ENCODE peak calls at places on chromosomes 16 and 17, in four cellular contexts. R is HepG2, K is K562, S is Panc1. W is an unnamed sample.

GRCh38 chr16:66254751-66255150 is 111.7 kb upstream of the CDH5 start:
- DNase-seq in R (no peak), K (no peak), S (no peak), W (no peak)

GRCh38 chr16:55116165-55116894 is 185.7 kb downstream of the IRX5 start:
- DNase-seq in R (no peak), K (no peak), S (no peak), W (no peak)

GRCh38 chr17:263773-264172 is 82.3 kb upstream of the DOC2B start:
- DNase-seq in R (no peak), K (no peak), S (no peak), W (no peak)

GRCh38 chr16:4811773-4812172 is 9.3 kb upstream of the ROGDI start:
- DNase-seq in R (no peak), K (no peak), S (no peak), W (no peak)

GRCh38 chr17:72850410-72850809 is 242.1 kb downstream of the SLC39A11 start:
- DNase-seq in R (no peak), K (no peak), S (no peak), W (no peak)

GRCh38 chr16:4315185-4316102 is at the start of gene GLIS2:
- DNase-seq in R (no peak), K (peak; percentile 85), S (no peak), W (peak; percentile 28)

GRCh38 chr17:28997811-28998210 is 8.0 kb downstream of the SEZ6 start:
- DNase-seq in R (no peak), K (no peak), S (no peak), W (no peak)

GRCh38 chr16:12902511-12903324 is 1.3 kb downstream of the SHISA9 start:
- DNase-seq in R (no peak), K (no peak), S (no peak), W (no peak)

GRCh38 chr17:42387221-42387657 is 1.0 kb downstream of the STAT3 start:
- DNase-seq in R (peak; percentile 90), K (no peak), S (no peak), W (no peak)

GRCh38 chr17:46783031-46783593 is 35.4 kb downstream of the WNT3 start:
- DNase-seq in R (peak; percentile 58), K (no peak), S (no peak), W (no peak)

GRCh38 chr17:11980813-11981212 is 16.5 kb downstream of the ZNF18 start:
- DNase-seq in R (no peak), K (peak; percentile 9), S (no peak), W (no peak)

GRCh38 chr17:44199553-44200477 is at the start of gene ATXN7L3:
- DNase-seq in R (peak; percentile 97), K (peak; percentile 94), S (no peak), W (peak; percentile 94)

GRCh38 chr17:64084086-64084939 is 45.6 kb downstream of the ERN1 start:
- DNase-seq in R (peak; percentile 89), K (peak; percentile 61), S (no peak), W (no peak)

GRCh38 chr17:34616148-34616547 is 36.8 kb downstream of the TMEM132E start:
- DNase-seq in R (no peak), K (no peak), S (no peak), W (no peak)

GRCh38 chr17:77804796-77805426 is 153.6 kb upstream of the TNRC6C start:
- DNase-seq in R (no peak), K (no peak), S (no peak), W (no peak)

GRCh38 chr17:16328997-16329396 is 24.3 kb downstream of the CENPV start:
- DNase-seq in R (no peak), K (no peak), S (no peak), W (no peak)

GRCh38 chr17:38620551-38621277 is 15.0 kb upstream of the SRCIN1 start:
- DNase-seq in R (peak; percentile 100), K (no peak), S (no peak), W (no peak)

GRCh38 chr17:35183332-35183731 is 10.9 kb downstream of the SLC35G3 start:
- DNase-seq in R (no peak), K (no peak), S (no peak), W (no peak)

GRCh38 chr16:8931864-8932263 is 31.8 kb downstream of the USP7 start:
- DNase-seq in R (peak; percentile 48), K (peak; percentile 62), S (no peak), W (no peak)

GRCh38 chr17:69500911-69501429 is 86.5 kb downstream of the MAP2K6 start:
- DNase-seq in R (no peak), K (no peak), S (no peak), W (no peak)

GRCh38 chr17:66829883-66830282 is 5.0 kb upstream of the CACNG5 start:
- DNase-seq in R (no peak), K (no peak), S (no peak), W (no peak)

GRCh38 chr17:64223931-64224657 is 39.0 kb downstream of the TEX2 start:
- DNase-seq in R (no peak), K (no peak), S (no peak), W (no peak)

GRCh38 chr16:1341495-1342388 is 8.3 kb downstream of the BAIAP3 start:
- DNase-seq in R (no peak), K (no peak), S (no peak), W (no peak)

GRCh38 chr17:29645516-29646051 is 22.9 kb upstream of the CORO6 start:
- DNase-seq in R (no peak), K (no peak), S (no peak), W (no peak)

GRCh38 chr16:55836158-55836611 is 3.3 kb upstream of the CES1 start:
- DNase-seq in R (peak; percentile 50), K (no peak), S (no peak), W (no peak)

GRCh38 chr17:19331134-19331533 is 31.4 kb downstream of the B9D1 start:
- DNase-seq in R (no peak), K (no peak), S (no peak), W (no peak)

GRCh38 chr17:61253293-61253801 is 146.3 kb upstream of the TBX2 start:
- DNase-seq in R (no peak), K (no peak), S (no peak), W (no peak)

GRCh38 chr17:77893144-77894044 is 65.1 kb upstream of the TNRC6C start:
- DNase-seq in R (no peak), K (no peak), S (no peak), W (no peak)

GRCh38 chr17:34177642-34178041 is 77.4 kb upstream of the CCL2 start:
- DNase-seq in R (no peak), K (no peak), S (no peak), W (no peak)

GRCh38 chr17:41687828-41688640 is 651 bp upstream of the EIF1 start:
- DNase-seq in R (peak; percentile 74), K (no peak), S (no peak), W (no peak)

GRCh38 chr17:18187226-18187625 is 3.6 kb downstream of the ALKBH5 start:
- DNase-seq in R (peak; percentile 40), K (no peak), S (no peak), W (no peak)

GRCh38 chr17:18186271-18186982 is 2.8 kb downstream of the ALKBH5 start:
- DNase-seq in R (no peak), K (peak; percentile 5), S (no peak), W (no peak)

GRCh38 chr17:18184143-18185007 is 747 bp downstream of the ALKBH5 start:
- DNase-seq in R (no peak), K (peak; percentile 59), S (no peak), W (no peak)

GRCh38 chr17:18185391-18185790 is 1.8 kb downstream of the ALKBH5 start:
- DNase-seq in R (no peak), K (no peak), S (no peak), W (no peak)

GRCh38 chr17:18185832-18186231 is 2.2 kb downstream of the ALKBH5 start:
- DNase-seq in R (no peak), K (peak; percentile 5), S (no peak), W (no peak)
- TF ChIP-seq TCF7L2 in R (no peak), K (no peak), S (no peak), W (no peak)

DNA sequence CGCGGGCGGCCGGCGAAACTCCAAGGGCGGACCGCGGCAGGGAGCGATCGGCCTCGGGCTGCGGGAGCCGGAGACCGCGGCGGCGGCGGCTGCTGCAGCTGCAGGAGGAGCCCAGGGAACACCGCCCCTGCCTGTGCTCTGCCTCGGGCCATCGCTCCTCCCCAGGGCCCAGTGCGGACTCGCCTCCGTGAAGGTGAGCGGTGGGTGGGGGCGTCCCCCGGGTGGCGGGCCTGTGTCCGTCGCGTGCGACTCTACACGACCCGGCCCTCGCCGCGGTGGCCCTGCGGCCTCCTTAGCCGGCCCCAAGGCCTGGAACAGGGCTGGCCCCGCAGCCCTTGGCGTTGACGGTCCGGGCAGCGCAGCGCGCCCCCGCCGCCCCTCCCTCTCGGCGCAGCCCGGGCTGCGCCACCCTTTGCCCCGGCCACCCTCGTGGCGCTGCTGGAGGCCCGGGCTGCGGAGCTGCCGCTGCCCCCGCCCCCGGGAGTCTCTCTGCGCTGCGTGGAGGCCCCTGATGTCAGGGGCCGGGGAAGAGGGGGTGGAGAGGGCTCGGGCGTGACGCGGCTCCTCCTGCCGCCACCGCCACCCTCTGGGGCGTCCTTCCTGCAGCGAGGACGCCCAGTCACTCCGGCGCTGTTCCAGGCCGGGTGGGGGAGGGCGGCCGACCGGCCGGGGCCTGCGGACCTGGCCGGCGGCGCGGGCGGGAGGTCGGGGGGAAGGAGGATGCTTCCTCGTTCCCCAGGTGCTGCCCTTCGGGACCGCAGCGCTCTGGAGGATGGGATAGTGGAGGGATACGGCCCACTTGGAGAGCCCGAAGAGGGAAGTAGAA is 485 bp downstream of the DYNLL2 start:
- DNase-seq in R (peak; percentile 32), K (peak; percentile 74), S (no peak), W (no peak)
- TF ChIP-seq TCF7L2 in R (no peak), K (no peak), S (no peak), W (peak; percentile 17)

GRCh38 chr16:86854895-86855294 is 276.5 kb downstream of the FOXL1 start:
- DNase-seq in R (no peak), K (no peak), S (no peak), W (no peak)

GRCh38 chr16:86852135-86852534 is 273.8 kb downstream of the FOXL1 start:
- DNase-seq in R (no peak), K (no peak), S (no peak), W (no peak)

GRCh38 chr16:86856946-86857586 is 278.7 kb downstream of the FOXL1 start:
- DNase-seq in R (no peak), K (peak; percentile 20), S (no peak), W (no peak)

GRCh38 chr16:86850675-86851074 is 272.3 kb downstream of the FOXL1 start:
- DNase-seq in R (no peak), K (no peak), S (no peak), W (no peak)

GRCh38 chr16:86854058-86854621 is 275.8 kb downstream of the FOXL1 start:
- DNase-seq in R (no peak), K (no peak), S (no peak), W (no peak)
- TF ChIP-seq TCF7L2 in R (no peak), K (no peak), S (no peak), W (no peak)

GRCh38 chr16:85072947-85073346 is 39.3 kb downstream of the CIBAR2 start:
- DNase-seq in R (no peak), K (no peak), S (no peak), W (no peak)
- TF ChIP-seq TCF7L2 in R (no peak), K (no peak), S (no peak), W (no peak)

W was measured in HCT116.